ENCODE peak calls at places on chromosomes 5 and 9, in nine cellular contexts. Q is AG09309, K is cardiac fibroblast, R is astrocyte of the spinal cord, F is GM12865, A is fibroblast of lung, E is retinal pigment epithelial cell, P is bronchial epithelial cell, M is fibroblast of pulmonary artery. D is an unnamed sample.

GRCh38 chr9:121750715-121751623 is 99.5 kb downstream of the DAB2IP start:
- DNase-seq in Q (no peak), K (no peak), R (no peak), F (no peak), A (no peak), E (peak; percentile 52), P (no peak), M (no peak), D (no peak)

GRCh38 chr5:95779611-95780010 is 42.9 kb downstream of the GLRX start:
- DNase-seq in Q (no peak), K (peak; percentile 55), R (peak; percentile 34), F (no peak), A (peak; percentile 46), E (no peak), P (no peak), M (peak; percentile 64), D (no peak)

GRCh38 chr5:154466671-154467070 is 11.4 kb downstream of the HAND1 start:
- DNase-seq in Q (no peak), K (no peak), R (no peak), F (no peak), A (no peak), E (no peak), P (no peak), M (no peak), D (no peak)

GRCh38 chr9:133961226-133962165 is 30.6 kb downstream of the VAV2 start:
- DNase-seq in Q (no peak), K (no peak), R (no peak), F (peak; percentile 48), A (no peak), E (no peak), P (no peak), M (no peak), D (no peak)

GRCh38 chr5:66306105-66306843 is 162.2 kb downstream of the SREK1 start:
- DNase-seq in Q (peak; percentile 24), K (peak; percentile 84), R (peak; percentile 77), F (peak; percentile 54), A (peak; percentile 77), E (peak; percentile 15), P (peak; percentile 57), M (peak; percentile 82), D (peak; percentile 62)

GRCh38 chr9:129930743-129931142 is 95.5 kb downstream of the USP20 start:
- DNase-seq in Q (no peak), K (peak; percentile 37), R (no peak), F (no peak), A (no peak), E (no peak), P (no peak), M (no peak), D (no peak)

GRCh38 chr9:131610231-131610761 is 65.0 kb downstream of the PRRT1B start:
- DNase-seq in Q (peak; percentile 77), K (peak; percentile 67), R (peak; percentile 79), F (no peak), A (peak; percentile 94), E (no peak), P (no peak), M (peak; percentile 87), D (no peak)

GRCh38 chr9:16864741-16865434 is 5.6 kb downstream of the BNC2 start:
- DNase-seq in Q (no peak), K (peak; percentile 66), R (peak; percentile 67), F (no peak), A (peak; percentile 66), E (no peak), P (no peak), M (peak; percentile 51), D (no peak)

GRCh38 chr9:133825555-133826198 is 87.5 kb upstream of the SARDH start:
- DNase-seq in Q (peak; percentile 24), K (peak; percentile 36), R (peak; percentile 57), F (no peak), A (peak; percentile 87), E (no peak), P (no peak), M (peak; percentile 44), D (no peak)

GRCh38 chr5:14894748-14895147 is 23.2 kb upstream of the ANKH start:
- DNase-seq in Q (no peak), K (no peak), R (no peak), F (no peak), A (no peak), E (no peak), P (no peak), M (no peak), D (no peak)

GRCh38 chr5:14893351-14893750 is 21.8 kb upstream of the ANKH start:
- DNase-seq in Q (no peak), K (no peak), R (no peak), F (no peak), A (no peak), E (no peak), P (no peak), M (no peak), D (no peak)

GRCh38 chr5:14900661-14901461 is 29.3 kb upstream of the ANKH start:
- DNase-seq in Q (peak; percentile 70), K (peak; percentile 52), R (peak; percentile 68), F (no peak), A (peak; percentile 73), E (no peak), P (peak; percentile 71), M (peak; percentile 81), D (no peak)

GRCh38 chr5:14896091-14896490 is 24.5 kb upstream of the ANKH start:
- DNase-seq in Q (no peak), K (no peak), R (no peak), F (no peak), A (no peak), E (no peak), P (no peak), M (no peak), D (no peak)

GRCh38 chr5:14895301-14895700 is 23.7 kb upstream of the ANKH start:
- DNase-seq in Q (no peak), K (no peak), R (no peak), F (no peak), A (no peak), E (no peak), P (no peak), M (no peak), D (no peak)
- TF ChIP-seq CTCF in Q (no peak), K (no peak), R (no peak), F (no peak), A (no peak), E (no peak), P (no peak), M (no peak), D (no peak)

GRCh38 chr5:72394688-72395087 is 74.5 kb downstream of the PTCD2 start:
- DNase-seq in Q (no peak), K (peak; percentile 43), R (no peak), F (peak; percentile 72), A (peak; percentile 30), E (no peak), P (no peak), M (peak; percentile 50), D (peak; percentile 53)
- TF ChIP-seq CTCF in Q (peak; percentile 40), K (peak; percentile 55), R (peak; percentile 56), F (peak; percentile 66), A (peak; percentile 32), E (peak; percentile 58), P (peak; percentile 47), M (peak; percentile 63), D (peak; percentile 52)

DNA sequence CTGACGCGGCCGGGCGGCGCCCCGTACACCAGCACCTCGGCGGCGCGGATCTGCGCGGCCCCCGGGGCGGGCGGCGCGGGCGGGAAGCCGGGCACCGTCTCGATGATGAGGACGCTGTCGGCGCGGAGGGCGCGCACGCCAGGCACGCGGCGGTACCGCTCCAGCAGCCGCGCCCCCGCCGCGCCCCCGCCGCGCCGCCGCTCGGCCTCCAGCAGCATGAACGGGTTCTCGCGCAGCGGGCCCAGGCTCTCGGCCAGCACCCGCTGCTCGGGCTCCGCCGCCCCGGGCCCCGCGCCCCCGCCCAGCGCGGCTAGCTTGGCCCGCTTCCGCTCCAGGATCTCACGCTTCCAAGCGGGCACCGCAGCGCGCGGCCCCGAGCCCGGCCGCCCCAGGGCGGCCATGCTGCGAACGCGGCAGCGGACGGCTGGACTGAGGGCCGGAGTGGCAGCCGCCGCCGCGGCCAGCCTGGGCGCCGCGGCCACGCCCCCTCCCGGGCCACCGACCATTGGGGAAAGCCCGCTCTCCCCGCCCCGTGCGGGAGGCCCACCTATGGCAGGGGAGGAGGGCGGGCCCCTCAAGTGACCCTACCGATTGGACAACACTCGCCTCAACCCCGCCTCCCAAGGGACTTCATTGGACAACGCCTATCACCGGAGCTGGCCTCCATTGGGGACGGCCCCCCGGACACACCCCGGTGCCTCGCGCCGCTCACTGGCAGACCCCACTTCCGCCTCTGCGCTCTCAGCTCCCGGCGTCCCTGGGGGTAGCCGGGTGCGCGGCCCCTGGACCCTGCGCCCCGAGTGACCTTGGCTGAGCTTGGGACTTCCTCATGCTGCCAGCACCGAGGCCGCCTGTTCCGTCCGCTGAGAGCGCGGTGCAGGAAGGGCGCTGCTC is at the start of gene TPRN:
- DNase-seq in Q (peak; percentile 91), K (peak; percentile 99), R (peak; percentile 99), F (peak; percentile 100), A (peak; percentile 99), E (peak; percentile 98), P (peak; percentile 92), M (peak; percentile 99), D (peak; percentile 100)
- TF ChIP-seq CTCF in Q (no peak), K (no peak), R (no peak), F (no peak), A (no peak), E (no peak), P (no peak), M (no peak), D (no peak)

GRCh38 chr5:162996052-162996451 is 441.3 kb upstream of the CCNG1 start:
- DNase-seq in Q (no peak), K (no peak), R (no peak), F (no peak), A (no peak), E (no peak), P (no peak), M (no peak), D (no peak)
- TF ChIP-seq CTCF in Q (no peak), K (no peak), R (no peak), F (no peak), A (no peak), E (no peak), P (no peak), M (no peak), D (no peak)

GRCh38 chr9:109455861-109456260 is 42.2 kb downstream of the PTPN3 start:
- DNase-seq in Q (no peak), K (no peak), R (no peak), F (no peak), A (no peak), E (no peak), P (no peak), M (no peak), D (no peak)

GRCh38 chr9:109454041-109454440 is 44.1 kb downstream of the PTPN3 start:
- DNase-seq in Q (no peak), K (no peak), R (no peak), F (no peak), A (no peak), E (no peak), P (no peak), M (no peak), D (no peak)

GRCh38 chr9:109454601-109455155 is 43.4 kb downstream of the PTPN3 start:
- DNase-seq in Q (no peak), K (no peak), R (no peak), F (no peak), A (no peak), E (no peak), P (no peak), M (no peak), D (no peak)

GRCh38 chr9:109456811-109457210 is 41.3 kb downstream of the PTPN3 start:
- DNase-seq in Q (no peak), K (no peak), R (no peak), F (no peak), A (no peak), E (no peak), P (peak; percentile 38), M (no peak), D (no peak)

GRCh38 chr9:109455391-109455790 is 42.7 kb downstream of the PTPN3 start:
- DNase-seq in Q (no peak), K (no peak), R (no peak), F (no peak), A (no peak), E (no peak), P (no peak), M (no peak), D (no peak)
- TF ChIP-seq CTCF in Q (no peak), K (no peak), R (no peak), F (no peak), A (no peak), E (peak; percentile 8), P (no peak), M (no peak), D (no peak)